ENCODE peak calls at places on chromosomes 2 and 18, in eight cellular contexts. K is brain microvascular endothelial cell, U is SK-N-SH, A is endodermal cell, L is endothelial cell, C is lower leg skin, Q is NB4, M is fibroblast of the aortic adventitia. F is an unnamed sample.

GRCh38 chr2:86073225-86073624 is 32.5 kb downstream of the POLR1A start:
- DNase-seq in K (no peak), U (no peak), A (no peak), L (no peak), C (no peak), Q (no peak), M (no peak), F (no peak)

GRCh38 chr2:20589975-20590703 is 60.8 kb downstream of the HS1BP3 start:
- DNase-seq in K (no peak), U (no peak), A (peak), L (no peak), C (no peak), Q (no peak), M (no peak), F (no peak)

GRCh38 chr2:127154985-127155650 is 48.2 kb upstream of the BIN1 start:
- DNase-seq in K (no peak), U (no peak), A (no peak), L (no peak), C (no peak), Q (no peak), M (peak), F (no peak)

GRCh38 chr2:197460653-197461052 is 7.3 kb downstream of the COQ10B start:
- DNase-seq in K (no peak), U (no peak), A (no peak), L (no peak), C (no peak), Q (no peak), M (no peak), F (no peak)

GRCh38 chr2:119769645-119770044 is 9.9 kb downstream of the PTPN4 start:
- DNase-seq in K (no peak), U (no peak), A (no peak), L (no peak), C (no peak), Q (no peak), M (no peak), F (no peak)

GRCh38 chr2:133633851-133634250 is 65.6 kb upstream of the NCKAP5 start:
- DNase-seq in K (peak), U (no peak), A (no peak), L (no peak), C (no peak), Q (no peak), M (peak), F (no peak)

GRCh38 chr2:2331905-2332280 is 818 bp upstream of the MYT1L start:
- DNase-seq in K (no peak), U (peak), A (peak), L (peak), C (no peak), Q (no peak), M (no peak), F (no peak)

GRCh38 chr2:23624378-23624777 is 239.4 kb downstream of the KLHL29 start:
- DNase-seq in K (no peak), U (no peak), A (peak), L (no peak), C (no peak), Q (peak), M (no peak), F (no peak)

GRCh38 chr2:221502270-221502973 is 69.7 kb downstream of the EPHA4 start:
- DNase-seq in K (peak), U (no peak), A (no peak), L (no peak), C (no peak), Q (no peak), M (peak), F (no peak)

GRCh38 chr2:16614314-16614860 is 51.2 kb downstream of the CYRIA start:
- DNase-seq in K (peak), U (no peak), A (no peak), L (no peak), C (no peak), Q (no peak), M (no peak), F (no peak)

GRCh38 chr2:16615246-16615645 is 50.4 kb downstream of the CYRIA start:
- DNase-seq in K (no peak), U (no peak), A (no peak), L (no peak), C (no peak), Q (no peak), M (no peak), F (no peak)

GRCh38 chr2:16612490-16612889 is 53.1 kb downstream of the CYRIA start:
- DNase-seq in K (no peak), U (no peak), A (no peak), L (no peak), C (no peak), Q (no peak), M (no peak), F (no peak)

GRCh38 chr2:16615687-16616615 is 49.7 kb downstream of the CYRIA start:
- DNase-seq in K (no peak), U (no peak), A (peak), L (no peak), C (no peak), Q (no peak), M (no peak), F (no peak)

DNA sequence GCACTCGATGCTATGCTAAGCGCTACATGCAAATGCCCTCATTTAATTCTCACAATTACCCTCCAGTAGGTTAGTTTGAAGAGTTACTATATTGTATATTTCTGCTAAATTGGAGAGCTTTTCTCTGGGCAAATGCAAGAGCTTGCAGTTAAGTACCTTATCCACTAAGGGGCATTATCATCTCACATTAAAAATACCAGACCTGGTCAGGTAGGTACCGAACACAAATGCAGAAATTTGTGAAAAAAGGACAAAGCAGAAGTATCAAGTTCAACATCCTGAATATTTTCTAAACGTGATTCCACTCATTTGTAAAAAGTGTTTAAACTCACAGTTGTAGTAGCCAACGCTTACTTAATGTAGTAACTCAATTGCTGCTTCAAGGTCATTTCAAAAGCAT is 52.2 kb downstream of the CYRIA start:
- DNase-seq in K (no peak), U (peak), A (no peak), L (no peak), C (no peak), Q (peak), M (peak), F (no peak)
- TF ChIP-seq CTCF in K (peak), U (peak), A (peak), L (peak), C (no peak), Q (peak), M (no peak), F (peak)

GRCh38 chr2:14140009-14140408 is 492.5 kb upstream of the LRATD1 start:
- DNase-seq in K (no peak), U (no peak), A (peak), L (no peak), C (no peak), Q (no peak), M (no peak), F (no peak)

GRCh38 chr2:14136030-14136429 is 496.5 kb upstream of the LRATD1 start:
- DNase-seq in K (no peak), U (no peak), A (no peak), L (no peak), C (no peak), Q (no peak), M (no peak), F (no peak)

GRCh38 chr2:14134737-14135136 is 497.8 kb upstream of the LRATD1 start:
- DNase-seq in K (no peak), U (no peak), A (no peak), L (no peak), C (no peak), Q (no peak), M (no peak), F (no peak)

GRCh38 chr2:14132386-14132785 is 500.1 kb upstream of the LRATD1 start:
- DNase-seq in K (no peak), U (no peak), A (no peak), L (no peak), C (no peak), Q (no peak), M (no peak), F (no peak)

DNA sequence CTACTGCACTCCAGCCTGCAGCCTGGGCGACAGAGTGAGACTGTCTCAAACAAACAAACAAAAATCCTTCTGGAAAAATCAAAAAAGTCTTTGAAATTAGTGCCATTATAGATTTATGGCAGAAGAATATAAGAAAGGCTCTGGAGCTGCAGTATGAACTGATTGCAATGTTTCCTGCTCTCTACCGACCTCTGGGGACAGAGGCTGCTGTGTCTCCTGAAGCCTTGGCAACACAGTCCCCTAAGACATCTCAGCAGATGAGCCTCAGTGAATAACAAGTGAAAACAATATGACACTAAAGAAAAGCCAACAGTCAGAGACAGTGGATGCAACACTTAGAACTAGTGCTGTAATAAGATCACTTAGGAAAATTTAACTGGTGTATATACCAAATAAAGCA is 494.9 kb upstream of the LRATD1 start:
- DNase-seq in K (no peak), U (no peak), A (peak), L (no peak), C (no peak), Q (no peak), M (no peak), F (no peak)
- TF ChIP-seq CTCF in K (peak), U (peak), A (peak), L (no peak), C (no peak), Q (peak), M (no peak), F (no peak)

DNA sequence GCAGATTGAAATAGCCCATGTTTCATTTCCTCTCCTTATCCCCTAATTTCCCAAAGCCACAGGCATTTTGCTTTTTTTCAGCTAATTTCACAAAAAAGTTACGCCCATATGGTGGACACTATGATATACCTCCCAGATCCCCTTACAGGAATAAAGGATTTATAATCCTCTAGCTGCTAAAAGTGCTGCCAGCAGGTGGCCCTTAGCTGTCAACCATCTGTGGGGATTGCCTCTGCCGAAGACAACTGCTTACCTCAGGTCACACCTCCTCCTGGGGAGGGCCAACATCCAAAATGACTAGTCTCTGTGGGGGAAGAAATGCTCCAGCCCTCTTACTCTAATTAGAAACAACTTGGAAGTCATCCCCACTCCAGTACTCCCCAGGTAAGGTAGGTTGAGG is 61.0 kb upstream of the EPB41L3 start:
- DNase-seq in K (no peak), U (no peak), A (peak), L (no peak), C (no peak), Q (no peak), M (no peak), F (no peak)
- TF ChIP-seq CTCF in K (peak), U (no peak), A (peak), L (no peak), C (no peak), Q (no peak), M (no peak), F (no peak)

GRCh38 chr2:84293791-84294380 is 165.2 kb downstream of the SUCLG1 start:
- DNase-seq in K (no peak), U (no peak), A (no peak), L (no peak), C (no peak), Q (no peak), M (no peak), F (no peak)
- TF ChIP-seq CTCF in K (no peak), U (no peak), A (no peak), L (no peak), C (no peak), Q (no peak), M (no peak), F (no peak)

GRCh38 chr2:48433682-48434081 is 96.3 kb upstream of the STON1 start:
- DNase-seq in K (no peak), U (no peak), A (no peak), L (no peak), C (peak), Q (no peak), M (peak), F (no peak)
- TF ChIP-seq CTCF in K (no peak), U (no peak), A (no peak), L (no peak), C (no peak), Q (no peak), M (no peak), F (no peak)

GRCh38 chr18:10089881-10090280 is 176.1 kb downstream of the VAPA start:
- DNase-seq in K (no peak), U (no peak), A (no peak), L (no peak), C (no peak), Q (no peak), M (no peak), F (no peak)
- TF ChIP-seq CTCF in K (no peak), U (no peak), A (no peak), L (no peak), C (no peak), Q (no peak), M (no peak), F (no peak)